ENCODE peak calls at places on chromosomes 1 and 21, in seven cellular contexts. P, J, Y, T, U, N and Q are unnamed samples.

GRCh38 chr1:65339866-65340483 is 30.6 kb downstream of the DNAJC6 start:
- DNase-seq in P (peak), J (peak), Y (no peak), T (no peak), U (peak), N (peak), Q (no peak)

GRCh38 chr21:26686278-26686677 is 113.2 kb upstream of the CYYR1 start:
- DNase-seq in P (peak), J (peak), Y (no peak), T (no peak), U (peak), N (peak), Q (peak)

GRCh38 chr1:46486432-46487015 is 3.1 kb upstream of the DMBX1 start:
- DNase-seq in P (no peak), J (no peak), Y (no peak), T (no peak), U (no peak), N (no peak), Q (no peak)

GRCh38 chr1:156103521-156103947 is 11.0 kb upstream of the LMNA start:
- DNase-seq in P (peak), J (no peak), Y (no peak), T (peak), U (peak), N (peak), Q (no peak)

GRCh38 chr1:55214214-55214902 is 806 bp downstream of the USP24 start:
- DNase-seq in P (no peak), J (no peak), Y (peak), T (peak), U (peak), N (no peak), Q (no peak)

GRCh38 chr1:28087614-28088167 is 719 bp downstream of the EYA3 start:
- DNase-seq in P (no peak), J (peak), Y (no peak), T (no peak), U (peak), N (no peak), Q (no peak)

GRCh38 chr21:27475363-27475955 is 508.6 kb upstream of the ADAMTS5 start:
- DNase-seq in P (no peak), J (peak), Y (no peak), T (no peak), U (peak), N (no peak), Q (no peak)

GRCh38 chr1:11704691-11705475 is 13.4 kb downstream of the DRAXIN start:
- DNase-seq in P (no peak), J (no peak), Y (no peak), T (no peak), U (no peak), N (no peak), Q (no peak)

GRCh38 chr1:76928511-76928910 is 61.2 kb downstream of the ST6GALNAC5 start:
- DNase-seq in P (no peak), J (no peak), Y (no peak), T (no peak), U (no peak), N (no peak), Q (no peak)

GRCh38 chr1:164638506-164639202 is 79.7 kb downstream of the PBX1 start:
- DNase-seq in P (no peak), J (no peak), Y (no peak), T (no peak), U (no peak), N (no peak), Q (no peak)

GRCh38 chr1:204408074-204408507 is 3.5 kb downstream of the PPP1R15B start:
- DNase-seq in P (no peak), J (peak), Y (peak), T (peak), U (peak), N (peak), Q (peak)

GRCh38 chr1:32063261-32063681 is 9.5 kb upstream of the TMEM39B start:
- DNase-seq in P (peak), J (peak), Y (no peak), T (no peak), U (peak), N (peak), Q (peak)

GRCh38 chr1:233587958-233588799 is 25.7 kb upstream of the KCNK1 start:
- DNase-seq in P (no peak), J (no peak), Y (no peak), T (no peak), U (no peak), N (no peak), Q (no peak)

GRCh38 chr1:109763646-109764415 is at the start of gene EPS8L3:
- DNase-seq in P (no peak), J (no peak), Y (no peak), T (no peak), U (no peak), N (no peak), Q (no peak)

GRCh38 chr1:2516946-2517345 is 9.4 kb downstream of the PANK4 start:
- DNase-seq in P (no peak), J (no peak), Y (no peak), T (no peak), U (no peak), N (no peak), Q (no peak)

GRCh38 chr1:201709564-201710295 is 119.2 kb upstream of the IPO9 start:
- DNase-seq in P (no peak), J (peak), Y (peak), T (peak), U (peak), N (peak), Q (peak)

GRCh38 chr1:182674346-182675246 is 9.8 kb downstream of the RGS8 start:
- DNase-seq in P (no peak), J (peak), Y (no peak), T (peak), U (peak), N (peak), Q (no peak)

GRCh38 chr21:35637431-35637830 is 422.9 kb downstream of the SETD4 start:
- DNase-seq in P (no peak), J (peak), Y (no peak), T (no peak), U (no peak), N (peak), Q (no peak)

GRCh38 chr21:16280731-16281130 is 550.9 kb downstream of the USP25 start:
- DNase-seq in P (no peak), J (peak), Y (no peak), T (no peak), U (peak), N (no peak), Q (no peak)

GRCh38 chr1:200372095-200372884 is 37.5 kb downstream of the ZNF281 start:
- DNase-seq in P (no peak), J (peak), Y (no peak), T (no peak), U (peak), N (peak), Q (no peak)

GRCh38 chr21:33661146-33661545 is 18.8 kb downstream of the ITSN1 start:
- DNase-seq in P (no peak), J (no peak), Y (no peak), T (no peak), U (no peak), N (no peak), Q (no peak)

GRCh38 chr1:235067396-235068154 is 61.1 kb downstream of the TOMM20 start:
- DNase-seq in P (peak), J (peak), Y (no peak), T (peak), U (peak), N (peak), Q (no peak)

GRCh38 chr1:114154146-114154962 is 685 bp upstream of the SYT6 start:
- DNase-seq in P (no peak), J (peak), Y (no peak), T (no peak), U (peak), N (peak), Q (no peak)

GRCh38 chr1:114154963-114155322 is 1.3 kb upstream of the SYT6 start:
- DNase-seq in P (peak), J (no peak), Y (no peak), T (no peak), U (peak), N (peak), Q (no peak)

GRCh38 chr1:114153051-114153620 is 533 bp downstream of the SYT6 start:
- DNase-seq in P (no peak), J (no peak), Y (no peak), T (no peak), U (peak), N (no peak), Q (no peak)

GRCh38 chr1:114152211-114153050 is 1.2 kb downstream of the SYT6 start:
- DNase-seq in P (no peak), J (peak), Y (no peak), T (peak), U (peak), N (peak), Q (no peak)

DNA sequence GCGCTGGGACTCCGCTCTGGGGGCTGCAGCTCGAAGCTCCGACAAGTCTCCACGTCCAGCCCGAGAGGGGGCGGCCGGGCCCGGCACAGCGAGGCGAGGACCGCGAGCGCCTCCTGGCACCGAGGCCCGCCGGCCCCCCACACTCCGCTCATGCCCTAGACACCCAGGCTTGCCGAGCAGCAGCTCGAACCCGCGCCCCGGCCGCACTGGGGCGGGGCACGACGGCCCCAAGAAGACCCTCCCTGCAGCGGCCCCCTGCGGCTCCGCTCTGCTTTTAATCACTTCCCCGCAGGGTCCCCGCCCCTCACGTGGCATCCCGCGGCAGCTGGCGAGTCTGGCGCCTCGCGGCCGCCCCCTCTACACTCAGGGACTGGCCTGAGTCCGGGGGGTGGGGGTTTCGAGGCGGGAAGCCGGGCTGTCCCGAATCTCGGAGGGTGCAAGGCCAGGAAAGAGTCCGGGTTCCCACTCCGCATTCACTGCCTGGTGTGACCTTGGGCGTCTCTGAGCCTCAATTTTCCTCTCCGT is at the start of gene SYT6:
- DNase-seq in P (no peak), J (no peak), Y (no peak), T (no peak), U (peak), N (no peak), Q (no peak)
- H3K4me3 ChIP-seq in P (peak), J (no peak), Y (peak), T (peak), U (peak), N (no peak), Q (no peak)

GRCh38 chr1:153630384-153630783 is 2.1 kb downstream of the S100A1 start:
- DNase-seq in P (no peak), J (no peak), Y (no peak), T (no peak), U (no peak), N (no peak), Q (no peak)

GRCh38 chr1:153631047-153632022 is 2.5 kb upstream of the CHTOP start:
- DNase-seq in P (no peak), J (no peak), Y (no peak), T (no peak), U (no peak), N (no peak), Q (no peak)

GRCh38 chr1:153633747-153634665 is at the start of gene CHTOP:
- DNase-seq in P (peak), J (peak), Y (peak), T (peak), U (peak), N (peak), Q (peak)

GRCh38 chr1:153635872-153636271 is 2.0 kb downstream of the CHTOP start:
- DNase-seq in P (no peak), J (no peak), Y (no peak), T (no peak), U (no peak), N (no peak), Q (no peak)

DNA sequence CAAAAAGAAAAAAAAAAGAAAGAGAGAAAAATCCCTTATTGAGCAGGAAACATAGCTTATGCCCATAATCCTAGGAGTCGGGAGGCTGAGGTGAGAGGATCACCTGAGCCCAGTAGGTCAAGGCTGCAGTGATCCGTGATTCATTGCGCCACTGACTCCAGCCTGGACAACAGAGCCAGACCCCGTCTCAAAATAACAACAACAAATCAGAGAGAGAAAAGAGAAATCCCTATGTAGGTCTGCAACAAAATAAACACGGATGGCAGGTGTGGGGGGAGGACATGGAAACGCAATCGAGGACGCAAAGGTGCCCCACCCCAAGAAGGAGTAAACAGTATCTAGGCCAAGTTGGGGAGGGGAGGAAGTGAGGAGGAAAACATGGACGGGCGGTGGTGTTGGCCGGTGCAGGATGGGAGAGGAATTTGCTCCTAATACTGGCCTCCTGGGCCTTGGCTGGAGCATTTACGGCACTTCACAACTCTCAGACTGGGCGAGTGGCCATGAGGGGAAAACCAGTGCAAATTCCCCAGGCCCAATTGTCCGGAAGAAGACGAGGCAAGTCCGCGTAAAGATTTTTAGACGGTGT is 612 bp upstream of the CHTOP start:
- DNase-seq in P (no peak), J (no peak), Y (no peak), T (no peak), U (no peak), N (no peak), Q (no peak)
- H3K4me3 ChIP-seq in P (peak), J (peak), Y (peak), T (peak), U (no peak), N (peak), Q (peak)

GRCh38 chr1:160085686-160086089 is 4.3 kb downstream of the KCNJ9 start:
- DNase-seq in P (no peak), J (peak), Y (peak), T (peak), U (peak), N (peak), Q (peak)
- H3K4me3 ChIP-seq in P (no peak), J (no peak), Y (no peak), T (no peak), U (no peak), N (no peak), Q (no peak)

DNA sequence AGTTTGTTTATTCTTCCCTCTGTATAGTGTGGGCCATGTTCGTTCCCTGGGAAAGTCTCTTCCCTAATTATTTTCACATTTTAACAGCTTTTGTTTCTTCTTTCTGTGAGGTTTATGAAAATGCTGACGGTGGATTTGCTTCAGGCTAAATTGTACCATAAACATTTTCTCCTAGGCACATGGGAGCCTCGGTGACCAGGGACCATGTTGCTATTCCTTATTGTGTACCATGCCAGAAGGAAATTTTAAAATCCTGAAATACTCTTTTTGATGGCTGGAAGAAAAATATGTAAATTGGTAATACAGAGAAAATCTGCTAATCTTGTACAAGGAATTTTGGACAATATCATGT is 230.1 kb upstream of the JUN start:
- DNase-seq in P (no peak), J (no peak), Y (no peak), T (no peak), U (no peak), N (no peak), Q (no peak)
- H3K4me3 ChIP-seq in P (no peak), J (no peak), Y (no peak), T (peak), U (no peak), N (no peak), Q (no peak)